ENCODE peak calls at places on chromosomes 4 and X, in five cellular contexts. H, O, R, E and J are unnamed samples.

GRCh38 chr4:125481334-125481733 is 166.6 kb downstream of the FAT4 start:
- DNase-seq in H (no peak), O (no peak), R (no peak), E (no peak), J (no peak)

GRCh38 chr4:76035799-76036389 is at the start of gene CXCL11:
- DNase-seq in H (no peak), O (no peak), R (peak; percentile 79), E (no peak), J (no peak)

GRCh38 chrX:42755820-42756219 is 22.1 kb downstream of the PPP1R2C start:
- DNase-seq in H (peak; percentile 12), O (peak; percentile 43), R (peak; percentile 46), E (peak; percentile 2), J (no peak)

GRCh38 chr4:22391548-22391947 is 124.3 kb downstream of the ADGRA3 start:
- DNase-seq in H (no peak), O (no peak), R (no peak), E (no peak), J (no peak)

GRCh38 chr4:39821951-39822350 is 124.0 kb downstream of the UBE2K start:
- DNase-seq in H (no peak), O (no peak), R (no peak), E (no peak), J (no peak)

GRCh38 chr4:183838987-183839712 is 66.0 kb upstream of the STOX2 start:
- DNase-seq in H (no peak), O (peak; percentile 14), R (no peak), E (peak; percentile 77), J (no peak)

GRCh38 chrX:135408794-135409193 is 12.9 kb upstream of the SMIM10L2A start:
- DNase-seq in H (no peak), O (no peak), R (no peak), E (no peak), J (no peak)

GRCh38 chr4:138910914-138911336 is 104.7 kb upstream of the NOCT start:
- DNase-seq in H (peak; percentile 55), O (peak; percentile 95), R (peak; percentile 87), E (peak; percentile 89), J (peak; percentile 96)

GRCh38 chrX:142036111-142036510 is 132.4 kb downstream of the MAGEC1 start:
- DNase-seq in H (no peak), O (no peak), R (no peak), E (no peak), J (no peak)

GRCh38 chr4:41318839-41319530 is 62.3 kb downstream of the UCHL1 start:
- DNase-seq in H (no peak), O (peak; percentile 77), R (peak; percentile 22), E (no peak), J (peak; percentile 99)

GRCh38 chrX:19683817-19684216 is 168.5 kb upstream of the MAP3K15 start:
- DNase-seq in H (no peak), O (no peak), R (no peak), E (no peak), J (no peak)

GRCh38 chr4:1980561-1981041 is 28.2 kb downstream of the NELFA start:
- DNase-seq in H (no peak), O (no peak), R (no peak), E (no peak), J (no peak)

GRCh38 chr4:175308236-175308635 is 390.1 kb downstream of the ADAM29 start:
- DNase-seq in H (peak; percentile 12), O (no peak), R (peak; percentile 7), E (no peak), J (no peak)

GRCh38 chrX:3715921-3716320 is 2.5 kb upstream of the PRKX start:
- DNase-seq in H (no peak), O (no peak), R (no peak), E (no peak), J (no peak)

GRCh38 chrX:85922821-85923220 is 124.5 kb downstream of the CHM start:
- DNase-seq in H (peak; percentile 10), O (no peak), R (peak; percentile 68), E (peak; percentile 26), J (no peak)

GRCh38 chr4:80196259-80197131 is 808 bp upstream of the PRDM8 start:
- DNase-seq in H (no peak), O (no peak), R (no peak), E (peak; percentile 65), J (no peak)

GRCh38 chrX:17689971-17690409 is 47.3 kb upstream of the SCML1 start:
- DNase-seq in H (peak; percentile 64), O (peak; percentile 95), R (peak; percentile 49), E (peak; percentile 81), J (peak; percentile 26)